ENCODE peak calls at places on chromosomes 7 and 10, in nine cellular contexts. T is activated CD8-positive, alpha-beta memory T cell treated with anti-CD3 and anti-CD28 coated beads for 4 hours; W is iPS-NIHi11; O is ACHN; J is GM04504; Q is AG04450; S is astrocyte of the spinal cord; P is left ventricle myocardium superior; U is CD4-positive, alpha-beta memory T cell. V is an unnamed sample.

GRCh38 chr7:5766321-5766761 is 15.1 kb downstream of the RNF216 start:
- DNase-seq in T (no peak), W (no peak), S (peak; percentile 77), Q (peak; percentile 47), J (peak; percentile 40), U (no peak), O (no peak), P (no peak), V (no peak)

GRCh38 chr7:44678468-44679179 is 70.0 kb upstream of the ZMIZ2 start:
- DNase-seq in T (no peak), O (peak; percentile 22), U (no peak), J (peak; percentile 84), P (peak; percentile 70), Q (peak; percentile 63), S (peak; percentile 12), W (no peak), V (no peak)

GRCh38 chr10:119268871-119269506 is 61.6 kb downstream of the GRK5 start:
- DNase-seq in W (no peak), Q (no peak), S (no peak), J (no peak), T (peak; percentile 47), U (peak; percentile 86), O (no peak), P (no peak), V (peak; percentile 87)

GRCh38 chr7:20783716-20784310 is 2.9 kb downstream of the SP8 start:
- DNase-seq in Q (no peak), O (peak; percentile 53), U (no peak), W (no peak), T (no peak), J (no peak), P (peak; percentile 34), S (no peak), V (no peak)

GRCh38 chr10:130353928-130354327 is 217.7 kb downstream of the GLRX3 start:
- DNase-seq in T (no peak), Q (no peak), W (no peak), S (no peak), U (no peak), P (no peak), O (no peak), J (no peak), V (no peak)

GRCh38 chr10:22613011-22613410 is 101.4 kb downstream of the PIP4K2A start:
- DNase-seq in W (no peak), T (no peak), J (no peak), S (no peak), U (no peak), Q (no peak), O (no peak), P (no peak), V (no peak)

GRCh38 chr7:124887247-124887646 is 42.4 kb downstream of the POT1 start:
- DNase-seq in J (no peak), T (no peak), U (no peak), P (no peak), Q (no peak), W (no peak), O (no peak), S (no peak), V (no peak)

GRCh38 chr10:7351905-7352304 is 58.9 kb downstream of the SFMBT2 start:
- DNase-seq in O (no peak), U (no peak), J (no peak), P (no peak), S (no peak), W (no peak), T (no peak), Q (no peak), V (no peak)

GRCh38 chr7:122677149-122677548 is 21.8 kb downstream of the RNF133 start:
- DNase-seq in O (no peak), S (no peak), T (no peak), Q (no peak), P (no peak), U (no peak), J (no peak), W (no peak), V (no peak)